ENCODE peak calls at places on chromosomes 13 and 19, in nine cellular contexts. Y is fibroblast of mammary gland, T is trophoblast cell, F is GM23338, W is adipocyte, P is keratinocyte, B is SJCRH30, S is neuronal stem cell, J is pancreas. N is an unnamed sample.

GRCh38 chr13:102879793-102880499 is 34.1 kb downstream of the ERCC5 start:
- DNase-seq in Y (no peak), T (no peak), F (no peak), W (no peak), P (no peak), B (peak; percentile 58), S (no peak), J (no peak), N (no peak)

GRCh38 chr13:36475468-36475867 is 43.2 kb downstream of the CCNA1 start:
- DNase-seq in Y (peak; percentile 28), T (no peak), F (peak; percentile 75), W (no peak), P (no peak), B (peak; percentile 21), S (no peak), J (no peak), N (peak; percentile 32)

GRCh38 chr19:18450934-18451836 is 13.3 kb upstream of the ISYNA1 start:
- DNase-seq in Y (peak; percentile 70), T (peak; percentile 92), F (peak; percentile 83), W (peak; percentile 89), P (no peak), B (peak; percentile 86), S (peak; percentile 74), J (peak; percentile 97), N (peak; percentile 74)

GRCh38 chr19:32581704-32582164 is 744 bp downstream of the PDCD5 start:
- DNase-seq in Y (peak; percentile 64), T (peak; percentile 72), F (peak; percentile 53), W (peak; percentile 79), P (peak; percentile 23), B (peak; percentile 32), S (no peak), J (no peak), N (peak; percentile 75)

GRCh38 chr13:67369895-67370660 is 139.9 kb upstream of the PCDH9 start:
- DNase-seq in Y (peak; percentile 94), T (peak; percentile 54), F (no peak), W (peak; percentile 86), P (no peak), B (peak; percentile 9), S (no peak), J (no peak), N (peak; percentile 75)

GRCh38 chr19:55467236-55468053 is 2.9 kb upstream of the C19orf85 start:
- DNase-seq in Y (peak; percentile 70), T (peak; percentile 52), F (peak; percentile 80), W (peak; percentile 86), P (no peak), B (peak; percentile 46), S (no peak), J (peak; percentile 92), N (peak; percentile 86)

GRCh38 chr13:84946144-84946543 is 853.1 kb downstream of the SLITRK6 start:
- DNase-seq in Y (no peak), T (peak; percentile 20), F (no peak), W (peak; percentile 7), P (no peak), B (no peak), S (no peak), J (no peak), N (no peak)

GRCh38 chr13:32150239-32150638 is 118.7 kb downstream of the FRY start:
- DNase-seq in Y (peak; percentile 33), T (no peak), F (no peak), W (peak; percentile 51), P (no peak), B (no peak), S (no peak), J (no peak), N (peak; percentile 67)

GRCh38 chr19:13366529-13367143 is 139.6 kb downstream of the CACNA1A start:
- DNase-seq in Y (peak; percentile 52), T (no peak), F (peak; percentile 82), W (peak; percentile 49), P (no peak), B (no peak), S (peak; percentile 30), J (no peak), N (peak; percentile 52)

GRCh38 chr13:98219685-98220084 is 42.6 kb upstream of the RNF113B start:
- DNase-seq in Y (no peak), T (no peak), F (no peak), W (no peak), P (no peak), B (no peak), S (no peak), J (no peak), N (no peak)

GRCh38 chr19:13505761-13506549 is at the start of gene CACNA1A:
- DNase-seq in Y (no peak), T (no peak), F (peak; percentile 73), W (peak; percentile 51), P (no peak), B (no peak), S (peak; percentile 56), J (peak; percentile 58), N (peak; percentile 6)

GRCh38 chr19:13396256-13397080 is 109.8 kb downstream of the CACNA1A start:
- DNase-seq in Y (peak; percentile 93), T (peak; percentile 35), F (peak; percentile 97), W (peak; percentile 29), P (peak; percentile 4), B (peak; percentile 9), S (peak; percentile 53), J (no peak), N (peak; percentile 74)

GRCh38 chr19:7748756-7749155 is 1.4 kb upstream of the CD209 start:
- DNase-seq in Y (peak; percentile 13), T (peak; percentile 86), F (peak; percentile 96), W (no peak), P (no peak), B (no peak), S (no peak), J (no peak), N (peak; percentile 5)

GRCh38 chr19:15456871-15457700 is 7.3 kb downstream of the RASAL3 start:
- DNase-seq in Y (no peak), T (peak; percentile 29), F (peak; percentile 99), W (no peak), P (no peak), B (no peak), S (no peak), J (no peak), N (no peak)

DNA sequence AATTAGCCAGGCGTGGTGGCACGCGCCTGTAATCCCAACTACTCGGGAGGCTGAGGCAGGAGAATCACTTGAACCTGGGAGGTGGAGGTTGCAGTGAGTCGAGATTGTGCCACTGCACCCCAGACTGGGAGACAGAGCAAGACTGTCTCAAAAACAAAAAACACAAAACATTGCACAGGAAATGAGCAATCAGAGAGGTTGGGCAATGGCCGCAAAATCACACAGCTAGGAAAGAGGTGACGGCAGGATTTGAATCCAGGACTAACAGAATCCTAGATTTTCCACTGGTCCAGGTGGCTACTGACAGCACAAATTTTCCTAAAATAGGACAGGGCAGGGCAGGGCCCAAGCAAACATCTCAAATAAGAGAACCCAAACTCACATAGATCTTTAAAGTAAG is 23.3 kb downstream of the PTPRS start:
- DNase-seq in Y (no peak), T (no peak), F (no peak), W (no peak), P (no peak), B (no peak), S (no peak), J (no peak), N (no peak)
- H3K4me3 ChIP-seq in Y (no peak overlapping the region), T (no peak overlapping the region), F (no peak overlapping the region), W (no peak overlapping the region), P (no peak overlapping the region), B (no peak overlapping the region), S (no peak overlapping the region), J (no peak overlapping the region), N (no peak overlapping the region)

GRCh38 chr19:49807888-49808675 is 5.0 kb downstream of the FUZ start:
- DNase-seq in Y (no peak), T (no peak), F (peak; percentile 61), W (no peak), P (no peak), B (no peak), S (no peak), J (no peak), N (no peak)

GRCh38 chr19:49809155-49809986 is 3.7 kb downstream of the FUZ start:
- DNase-seq in Y (no peak), T (peak; percentile 27), F (peak; percentile 66), W (peak; percentile 53), P (no peak), B (no peak), S (no peak), J (peak; percentile 86), N (peak; percentile 15)

GRCh38 chr19:49811328-49811727 is 1.8 kb downstream of the FUZ start:
- DNase-seq in Y (no peak), T (no peak), F (no peak), W (no peak), P (no peak), B (no peak), S (no peak), J (no peak), N (no peak)

GRCh38 chr19:49808762-49809154 is 4.3 kb downstream of the FUZ start:
- DNase-seq in Y (peak; percentile 71), T (peak; percentile 74), F (peak; percentile 99), W (peak; percentile 96), P (no peak), B (peak; percentile 57), S (peak; percentile 94), J (peak; percentile 98), N (peak; percentile 74)

GRCh38 chr19:49809987-49810389 is 3.1 kb downstream of the FUZ start:
- DNase-seq in Y (no peak), T (no peak), F (no peak), W (no peak), P (no peak), B (no peak), S (no peak), J (no peak), N (no peak)
- H3K4me3 ChIP-seq in Y (no peak overlapping the region), T (no peak overlapping the region), F (no peak overlapping the region), W (peak overlapping the region; percentile 80), P (no peak overlapping the region), B (no peak overlapping the region), S (peak overlapping the region; percentile 15), J (no peak overlapping the region), N (no peak overlapping the region)

DNA sequence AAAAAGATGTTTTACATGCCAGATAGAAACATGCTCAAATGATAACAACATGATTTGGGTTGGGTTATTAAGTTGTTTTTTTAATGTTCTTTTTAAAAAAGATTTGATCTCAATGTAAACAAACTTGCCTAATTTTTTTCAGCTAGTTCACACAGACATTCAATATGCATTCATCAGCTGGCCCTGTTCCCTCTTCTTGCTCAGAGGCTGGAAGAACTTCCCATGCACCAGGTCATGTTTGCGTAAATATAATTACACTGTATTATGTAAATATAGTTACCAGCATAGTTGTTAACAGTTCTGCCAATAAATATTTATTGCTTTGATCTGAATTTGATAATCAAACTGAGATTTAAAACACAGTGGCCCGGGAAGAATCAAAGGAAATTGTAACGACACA is 70.6 kb downstream of the ATP11A start:
- DNase-seq in Y (peak; percentile 66), T (no peak), F (no peak), W (peak; percentile 57), P (no peak), B (no peak), S (no peak), J (no peak), N (peak; percentile 55)
- H3K4me3 ChIP-seq in Y (no peak overlapping the region), T (no peak overlapping the region), F (no peak overlapping the region), W (peak overlapping the region; percentile 50), P (no peak overlapping the region), B (no peak overlapping the region), S (no peak overlapping the region), J (no peak overlapping the region), N (no peak overlapping the region)

DNA sequence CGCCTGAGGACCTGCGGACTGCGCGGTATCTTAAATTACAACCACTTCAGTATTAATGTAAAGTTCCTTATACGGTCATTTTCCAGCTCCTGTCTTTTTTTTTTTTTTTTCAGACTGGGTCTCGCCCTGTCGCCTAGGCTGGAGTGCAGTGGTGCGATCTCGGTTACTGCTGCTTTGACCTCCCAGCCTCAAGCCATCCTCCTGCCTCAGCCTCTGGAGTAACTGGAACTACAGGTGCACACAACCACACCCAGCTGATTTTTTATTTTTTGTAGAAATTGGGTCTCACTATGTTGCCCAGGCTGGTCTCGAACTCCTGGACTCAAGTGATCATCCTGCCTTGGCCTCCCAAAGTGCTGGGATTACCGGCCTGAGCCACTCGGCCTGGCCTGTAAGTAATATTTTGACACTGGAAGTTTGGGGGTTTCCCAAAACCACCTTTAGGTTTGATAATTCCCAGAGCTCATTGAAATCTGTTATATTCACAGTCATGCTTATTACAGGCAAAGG is 406 bp upstream of the EID2B start:
- DNase-seq in Y (no peak), T (no peak), F (no peak), W (no peak), P (no peak), B (no peak), S (no peak), J (no peak), N (no peak)
- H3K4me3 ChIP-seq in Y (no peak overlapping the region), T (no peak overlapping the region), F (no peak overlapping the region), W (peak overlapping the region; percentile 96), P (no peak overlapping the region), B (peak overlapping the region; percentile 91), S (no peak overlapping the region), J (no peak overlapping the region), N (no peak overlapping the region)